ENCODE peak calls at places on chromosome 19, in nine cellular contexts. I is endothelial cell of umbilical vein, J is testis, G is astrocyte of the cerebellum, X is RWPE1, M is right lobe of liver, O is mucosa of descending colon, U is GM12865, N is epithelial cell of esophagus. W is an unnamed sample.

GRCh38 chr19:925087-925911 is 536 bp upstream of the ARID3A start:
- DNase-seq in I (peak; percentile 79), J (peak; percentile 84), G (peak; percentile 48), X (peak; percentile 86), M (peak; percentile 78), O (peak; percentile 75), U (peak; percentile 95), N (peak; percentile 79), W (peak; percentile 88)

GRCh38 chr19:48741222-48741999 is 1.0 kb upstream of the RASIP1 start:
- DNase-seq in I (peak; percentile 29), J (peak; percentile 66), G (no peak), X (peak; percentile 84), M (peak; percentile 68), O (peak; percentile 58), U (peak; percentile 38), N (peak; percentile 43), W (no peak)

GRCh38 chr19:15330801-15331418 is 1.4 kb downstream of the BRD4 start:
- DNase-seq in I (peak; percentile 61), J (peak; percentile 37), G (peak; percentile 53), X (peak; percentile 87), M (no peak), O (peak; percentile 21), U (peak; percentile 41), N (peak; percentile 85), W (no peak)

GRCh38 chr19:823565-824121 is 1.9 kb upstream of the PLPPR3 start:
- DNase-seq in I (no peak), J (no peak), G (no peak), X (no peak), M (no peak), O (peak; percentile 37), U (no peak), N (no peak), W (no peak)

GRCh38 chr19:2863818-2864217 is 3.3 kb upstream of the ZNF556 start:
- DNase-seq in I (no peak), J (no peak), G (no peak), X (no peak), M (no peak), O (no peak), U (no peak), N (no peak), W (no peak)

GRCh38 chr19:16520074-16520973 is 21.9 kb downstream of the CHERP start:
- DNase-seq in I (no peak), J (no peak), G (no peak), X (no peak), M (no peak), O (no peak), U (no peak), N (no peak), W (no peak)

GRCh38 chr19:1001538-1002166 is 1.4 kb downstream of the GRIN3B start:
- DNase-seq in I (peak; percentile 37), J (peak; percentile 65), G (no peak), X (peak; percentile 48), M (no peak), O (peak; percentile 67), U (peak; percentile 63), N (peak; percentile 42), W (peak; percentile 84)

GRCh38 chr19:51081476-51081875 is 1.2 kb downstream of the KLK14 start:
- DNase-seq in I (no peak), J (no peak), G (no peak), X (no peak), M (no peak), O (no peak), U (no peak), N (no peak), W (no peak)

GRCh38 chr19:13151605-13152355 is 1.6 kb downstream of the IER2 start:
- DNase-seq in I (peak; percentile 97), J (peak; percentile 97), G (peak; percentile 92), X (peak; percentile 99), M (peak; percentile 97), O (peak; percentile 98), U (peak; percentile 98), N (peak; percentile 97), W (peak; percentile 94)
- TF ChIP-seq CTCF in I (no peak), J (no peak), G (no peak), X (no peak), M (no peak), O (no peak), U (no peak), N (peak; percentile 22), W (no peak)

DNA sequence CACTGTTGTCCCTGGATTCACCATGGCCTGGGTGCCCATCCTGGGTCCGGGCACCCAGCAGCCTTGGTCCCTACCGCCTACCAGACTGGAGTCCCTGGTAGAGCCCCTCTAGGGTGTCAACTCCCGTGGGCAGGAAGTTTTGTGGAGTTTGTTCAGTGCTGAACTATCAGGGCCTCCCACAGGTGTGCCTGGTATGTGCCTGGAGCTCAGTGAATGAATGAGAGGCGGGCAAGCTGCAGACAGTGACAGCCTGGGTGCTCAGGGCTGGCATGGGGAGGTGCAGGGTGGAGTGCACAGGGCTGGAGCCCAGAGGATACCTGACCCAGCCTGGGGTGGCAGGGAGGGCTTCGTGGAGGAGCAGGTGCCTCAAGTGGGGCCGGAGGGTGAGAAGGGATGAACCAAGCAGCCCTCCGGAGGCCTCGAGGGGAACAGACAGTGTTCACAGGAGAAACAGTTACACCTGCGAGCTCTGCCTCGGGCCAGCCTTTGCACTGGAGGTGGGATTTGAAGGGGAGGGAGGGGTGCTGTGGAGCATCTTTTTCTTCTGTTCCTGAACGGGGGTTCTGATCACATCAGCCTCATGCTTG is 29.6 kb downstream of the PAK4 start:
- DNase-seq in I (no peak), J (no peak), G (no peak), X (no peak), M (no peak), O (no peak), U (no peak), N (peak; percentile 18), W (no peak)
- TF ChIP-seq CTCF in I (no peak), J (no peak), G (no peak), X (no peak), M (no peak), O (no peak), U (no peak), N (no peak), W (no peak)

DNA sequence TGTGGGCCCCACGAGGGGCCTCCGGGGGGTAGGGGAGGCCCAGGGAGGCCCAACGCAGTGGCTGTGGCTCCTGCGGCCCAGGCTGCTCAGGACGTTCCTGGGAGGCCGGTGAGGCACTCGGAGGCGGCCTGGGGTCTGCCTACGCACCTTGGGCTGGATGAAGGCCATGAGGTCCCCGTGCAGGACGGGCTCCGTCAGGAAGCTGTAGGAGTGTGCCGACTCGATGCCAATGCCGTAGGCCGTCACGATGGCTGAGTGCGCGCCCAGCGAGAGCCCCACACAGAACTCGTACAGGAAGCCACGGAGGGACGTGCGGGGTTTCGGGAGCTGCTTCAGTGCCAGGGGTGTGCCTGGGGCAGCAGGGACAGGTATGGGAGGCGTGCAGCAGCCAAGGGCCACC is 5.9 kb downstream of the SBK2 start:
- DNase-seq in I (no peak), J (no peak), G (no peak), X (no peak), M (no peak), O (no peak), U (no peak), N (no peak), W (no peak)
- TF ChIP-seq CTCF in I (no peak), J (no peak), G (no peak), X (no peak), M (no peak), O (no peak), U (no peak), N (no peak), W (no peak)

GRCh38 chr19:36255316-36255715 is 40.4 kb downstream of the ZNF146 start:
- DNase-seq in I (no peak), J (no peak), G (no peak), X (no peak), M (no peak), O (no peak), U (no peak), N (no peak), W (no peak)

GRCh38 chr19:36256064-36256463 is 41.2 kb downstream of the ZNF146 start:
- DNase-seq in I (no peak), J (no peak), G (no peak), X (no peak), M (no peak), O (no peak), U (no peak), N (no peak), W (no peak)

GRCh38 chr19:36256853-36257511 is 42.1 kb downstream of the ZNF146 start:
- DNase-seq in I (no peak), J (no peak), G (no peak), X (no peak), M (no peak), O (no peak), U (no peak), N (no peak), W (no peak)

GRCh38 chr19:36257512-36257876 is 42.6 kb downstream of the ZNF146 start:
- DNase-seq in I (peak; percentile 24), J (peak; percentile 53), G (no peak), X (no peak), M (no peak), O (no peak), U (no peak), N (no peak), W (no peak)

GRCh38 chr19:36254848-36255247 is 39.9 kb downstream of the ZNF146 start:
- DNase-seq in I (no peak), J (no peak), G (no peak), X (no peak), M (no peak), O (no peak), U (no peak), N (no peak), W (no peak)
- TF ChIP-seq CTCF in I (no peak), J (no peak), G (no peak), X (no peak), M (no peak), O (no peak), U (no peak), N (no peak), W (no peak)

GRCh38 chr19:43774103-43774939 is 6.5 kb downstream of the KCNN4 start:
- DNase-seq in I (peak; percentile 70), J (peak; percentile 68), G (no peak), X (no peak), M (peak; percentile 73), O (peak; percentile 64), U (no peak), N (peak; percentile 45), W (no peak)
- TF ChIP-seq CTCF in I (peak; percentile 27), J (peak; percentile 50), G (peak; percentile 73), X (no peak), M (peak; percentile 49), O (peak; percentile 13), U (no peak), N (peak; percentile 36), W (no peak)